ENCODE peak calls at places on chromosome 17, in five cellular contexts. One of them, this sample, is unnamed.

GRCh38 chr17:77404812-77405581 is 264.2 kb downstream of the SEC14L1 start:
- DNase-seq in Peyer's patch: peak; percentile 95
- DNase-seq in NCI-H1417: no peak
- DNase-seq in GM03348: peak; percentile 86
- DNase-seq in AG04449: peak; percentile 33
- DNase-seq in this sample: peak; percentile 60

GRCh38 chr17:57033296-57033695 is 51.8 kb upstream of the AKAP1 start:
- DNase-seq in GM03348: no peak
- DNase-seq in AG04449: no peak
- DNase-seq in Peyer's patch: no peak
- DNase-seq in NCI-H1417: peak; percentile 68
- DNase-seq in this sample: no peak

GRCh38 chr17:28191018-28191417 is 128.0 kb upstream of the TMEM97 start:
- DNase-seq in GM03348: no peak
- DNase-seq in AG04449: no peak
- DNase-seq in Peyer's patch: no peak
- DNase-seq in NCI-H1417: no peak
- DNase-seq in this sample: no peak

GRCh38 chr17:80430446-80431245 is 15.7 kb downstream of the ENDOV start:
- DNase-seq in Peyer's patch: no peak
- DNase-seq in GM03348: no peak
- DNase-seq in AG04449: no peak
- DNase-seq in NCI-H1417: no peak
- DNase-seq in this sample: no peak

GRCh38 chr17:65345261-65346060 is 208.3 kb downstream of the RGS9 start:
- DNase-seq in GM03348: no peak
- DNase-seq in NCI-H1417: no peak
- DNase-seq in AG04449: no peak
- DNase-seq in Peyer's patch: no peak
- DNase-seq in this sample: no peak

GRCh38 chr17:80175411-80175810 is 5.6 kb downstream of the CARD14 start:
- DNase-seq in AG04449: no peak
- DNase-seq in GM03348: peak; percentile 54
- DNase-seq in NCI-H1417: no peak
- DNase-seq in Peyer's patch: no peak
- DNase-seq in this sample: no peak

GRCh38 chr17:9217151-9218067 is 196.1 kb downstream of the NTN1 start:
- DNase-seq in GM03348: peak; percentile 84
- DNase-seq in Peyer's patch: no peak
- DNase-seq in NCI-H1417: no peak
- DNase-seq in AG04449: peak; percentile 12
- DNase-seq in this sample: peak; percentile 51

GRCh38 chr17:63314766-63315165 is 131.3 kb downstream of the CYB561 start:
- DNase-seq in AG04449: no peak
- DNase-seq in GM03348: no peak
- DNase-seq in NCI-H1417: no peak
- DNase-seq in Peyer's patch: peak; percentile 63
- DNase-seq in this sample: no peak

GRCh38 chr17:2214887-2215615 is 88.5 kb downstream of the SMG6 start:
- DNase-seq in GM03348: no peak
- DNase-seq in AG04449: no peak
- DNase-seq in NCI-H1417: peak; percentile 34
- DNase-seq in Peyer's patch: peak; percentile 54
- DNase-seq in this sample: no peak

GRCh38 chr17:66704858-66705257 is 130.1 kb upstream of the CACNG5 start:
- DNase-seq in AG04449: no peak
- DNase-seq in NCI-H1417: peak; percentile 60
- DNase-seq in GM03348: no peak
- DNase-seq in Peyer's patch: no peak
- DNase-seq in this sample: no peak

GRCh38 chr17:50221500-50222480 is 20.4 kb upstream of the COL1A1 start:
- DNase-seq in GM03348: peak; percentile 83
- DNase-seq in NCI-H1417: no peak
- DNase-seq in AG04449: no peak
- DNase-seq in Peyer's patch: peak; percentile 36
- DNase-seq in this sample: no peak

GRCh38 chr17:41910701-41911391 is 7.9 kb downstream of the ACLY start:
- DNase-seq in Peyer's patch: no peak
- DNase-seq in AG04449: peak; percentile 93
- DNase-seq in GM03348: peak; percentile 94
- DNase-seq in NCI-H1417: no peak
- DNase-seq in this sample: peak; percentile 83

GRCh38 chr17:68401288-68401687 is 56.0 kb downstream of the WIPI1 start:
- DNase-seq in AG04449: no peak
- DNase-seq in Peyer's patch: no peak
- DNase-seq in NCI-H1417: no peak
- DNase-seq in GM03348: no peak
- DNase-seq in this sample: no peak

GRCh38 chr17:42312285-42313130 is 24.2 kb downstream of the STAT5A start:
- DNase-seq in NCI-H1417: peak; percentile 89
- DNase-seq in AG04449: no peak
- DNase-seq in Peyer's patch: peak; percentile 91
- DNase-seq in GM03348: peak; percentile 87
- DNase-seq in this sample: no peak

GRCh38 chr17:40547079-40547784 is 18.0 kb downstream of the CCR7 start:
- DNase-seq in GM03348: no peak
- DNase-seq in Peyer's patch: peak; percentile 79
- DNase-seq in NCI-H1417: peak; percentile 98
- DNase-seq in AG04449: no peak
- DNase-seq in this sample: no peak

GRCh38 chr17:15779119-15779518 is 47.0 kb downstream of the TBC1D26 start:
- DNase-seq in GM03348: no peak
- DNase-seq in AG04449: no peak
- DNase-seq in NCI-H1417: no peak
- DNase-seq in Peyer's patch: no peak
- DNase-seq in this sample: no peak

GRCh38 chr17:38745545-38745944 is 2.6 kb downstream of the PCGF2 start:
- DNase-seq in NCI-H1417: peak; percentile 96
- DNase-seq in AG04449: no peak
- DNase-seq in Peyer's patch: no peak
- DNase-seq in GM03348: no peak
- DNase-seq in this sample: no peak

GRCh38 chr17:40314557-40314953 is 5.6 kb downstream of the RARA start:
- DNase-seq in NCI-H1417: peak; percentile 92
- DNase-seq in Peyer's patch: peak; percentile 95
- DNase-seq in AG04449: no peak
- DNase-seq in GM03348: peak; percentile 75
- DNase-seq in this sample: peak; percentile 92

GRCh38 chr17:41267711-41268110 is 2.5 kb downstream of the KRTAP9-6 start:
- DNase-seq in NCI-H1417: no peak
- DNase-seq in GM03348: no peak
- DNase-seq in AG04449: no peak
- DNase-seq in Peyer's patch: no peak
- DNase-seq in this sample: no peak

GRCh38 chr17:32320847-32321246 is 21.1 kb downstream of the C17orf75 start:
- DNase-seq in GM03348: no peak
- DNase-seq in AG04449: no peak
- DNase-seq in NCI-H1417: no peak
- DNase-seq in Peyer's patch: no peak
- DNase-seq in this sample: no peak